ENCODE peak calls at places on chromosomes 4 and X, in five cellular contexts. R is endothelial cell, J is bronchial epithelial cell, P is GM12865, E is upper lobe of right lung. D is an unnamed sample.

GRCh38 chrX:63560601-63561218 is 209.6 kb upstream of the SPIN4 start:
- DNase-seq in R (peak), J (peak), P (peak), E (peak), D (peak)

GRCh38 chr4:22515888-22516541 is at the start of gene ADGRA3:
- DNase-seq in P (peak), J (no peak), R (peak), E (peak), D (no peak)

GRCh38 chr4:114087596-114088230 is 108.3 kb upstream of the ARSJ start:
- DNase-seq in P (no peak), R (no peak), J (no peak), E (no peak), D (no peak)

GRCh38 chr4:150329338-150329737 is 251.1 kb downstream of the DCLK2 start:
- DNase-seq in P (no peak), J (no peak), R (no peak), E (no peak), D (no peak)

GRCh38 chrX:121000589-121000988 is 15.0 kb upstream of the CT47A1 start:
- DNase-seq in J (peak), E (no peak), P (peak), R (no peak), D (no peak)

GRCh38 chr4:179989975-179990374 is 2253.2 kb upstream of the TENM3 start:
- DNase-seq in E (no peak), J (no peak), P (peak), R (no peak), D (no peak)

GRCh38 chr4:151606061-151606460 is 154.7 kb downstream of the GATB start:
- DNase-seq in R (no peak), P (no peak), E (no peak), J (no peak), D (no peak)

GRCh38 chr4:8502836-8503585 is 62.4 kb downstream of the TRMT44 start:
- DNase-seq in P (no peak), R (no peak), E (no peak), J (no peak), D (no peak)

GRCh38 chr4:94528792-94529451 is 77.2 kb downstream of the PDLIM5 start:
- DNase-seq in P (no peak), E (no peak), R (no peak), J (no peak), D (no peak)

GRCh38 chr4:52552778-52553177 is 106.3 kb downstream of the USP46 start:
- DNase-seq in E (no peak), P (no peak), R (no peak), J (peak), D (no peak)

GRCh38 chr4:138034871-138035270 is 207.3 kb downstream of the SLC7A11 start:
- DNase-seq in J (peak), R (no peak), P (no peak), E (no peak), D (no peak)

GRCh38 chrX:129678881-129679195 is 24.1 kb upstream of the APLN start:
- DNase-seq in E (no peak), P (no peak), J (no peak), R (no peak), D (no peak)

GRCh38 chrX:1207496-1208025 is 4.9 kb downstream of the CRLF2 start:
- DNase-seq in P (peak), E (no peak), R (no peak), J (no peak), D (no peak)

GRCh38 chrX:114964374-114964773 is 53.0 kb downstream of the IL13RA2 start:
- DNase-seq in P (no peak), R (no peak), J (no peak), E (no peak), D (no peak)

GRCh38 chrX:69189972-69190371 is 24.7 kb upstream of the PJA1 start:
- DNase-seq in J (no peak), R (no peak), E (no peak), P (no peak), D (no peak)

GRCh38 chrX:49273181-49273727 is 3.7 kb downstream of the PPP1R3F start:
- DNase-seq in P (no peak), R (no peak), J (no peak), E (no peak), D (no peak)

GRCh38 chr4:141900841-141901240 is 264.5 kb downstream of the IL15 start:
- DNase-seq in E (no peak), P (no peak), J (no peak), R (no peak), D (no peak)

GRCh38 chr4:77430847-77431246 is 174.8 kb upstream of the CXCL13 start:
- DNase-seq in E (no peak), R (no peak), P (no peak), J (no peak), D (no peak)

GRCh38 chr4:77434299-77435092 is 171.1 kb upstream of the CXCL13 start:
- DNase-seq in J (no peak), R (no peak), E (no peak), P (no peak), D (no peak)

GRCh38 chr4:77433102-77433733 is 172.4 kb upstream of the CXCL13 start:
- DNase-seq in P (peak), E (no peak), R (peak), J (peak), D (no peak)

GRCh38 chr4:77437079-77437478 is 168.5 kb upstream of the CXCL13 start:
- DNase-seq in R (no peak), P (no peak), J (no peak), E (no peak), D (no peak)

GRCh38 chr4:77432702-77433101 is 172.9 kb upstream of the CXCL13 start:
- DNase-seq in J (peak), E (no peak), P (peak), R (no peak), D (no peak)
- TF ChIP-seq CTCF in J (no peak), E (peak), P (peak), R (no peak), D (no peak)

GRCh38 chr4:27000820-27001219 is 140.2 kb downstream of the STIM2 start:
- DNase-seq in E (no peak), J (peak), P (peak), R (no peak), D (no peak)
- TF ChIP-seq CTCF in E (peak), J (peak), P (peak), R (no peak), D (no peak)

DNA sequence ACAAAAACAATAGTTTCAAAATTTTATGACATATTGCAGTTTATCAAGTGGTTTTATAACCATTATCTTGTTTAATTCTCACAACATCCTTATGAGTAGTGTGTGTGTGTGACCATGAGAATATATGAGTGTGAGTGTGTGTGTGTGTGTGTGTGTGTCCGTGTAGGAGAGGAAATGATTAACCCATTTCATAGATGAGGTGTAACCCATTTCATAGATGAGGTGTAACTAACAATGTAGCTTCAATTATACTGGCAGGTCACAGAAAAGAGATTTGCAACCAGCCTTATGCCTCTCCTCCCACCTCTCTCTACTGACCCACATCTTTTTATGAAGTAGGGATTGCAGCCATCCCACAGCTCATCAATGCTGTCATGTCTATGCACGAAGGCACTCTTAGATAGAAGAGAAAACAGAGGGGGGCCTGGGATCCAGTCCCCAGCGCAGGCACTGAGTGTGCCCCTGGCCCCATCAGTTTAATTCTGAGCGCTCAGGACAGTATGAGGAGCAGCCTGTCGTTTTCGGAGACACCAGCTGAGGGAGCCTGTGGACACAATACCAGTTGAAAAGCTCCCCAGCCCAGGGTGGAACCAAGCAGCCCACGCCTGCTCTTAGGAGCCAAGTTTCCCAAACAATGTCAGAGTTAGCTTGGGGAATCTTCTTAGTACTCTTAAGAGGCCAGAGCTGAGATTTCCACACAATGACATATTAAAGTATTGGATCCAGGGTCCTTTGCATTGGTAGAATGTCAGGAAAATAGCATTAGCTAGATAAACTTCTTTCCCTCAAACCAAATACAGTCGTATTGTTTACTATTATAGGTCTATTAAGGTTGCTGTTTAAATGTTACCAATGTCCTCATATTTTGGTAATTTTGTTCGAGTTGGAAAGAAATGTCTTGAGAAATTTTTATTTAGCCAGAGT is 88.6 kb downstream of the PALLD start:
- DNase-seq in R (peak), P (peak), E (peak), J (peak), D (no peak)
- TF ChIP-seq CTCF in R (peak), P (peak), E (peak), J (peak), D (peak)

GRCh38 chrX:70422886-70423336 is at the start of gene GDPD2:
- DNase-seq in J (peak), P (no peak), E (no peak), R (peak), D (no peak)
- TF ChIP-seq CTCF in J (peak), P (no peak), E (no peak), R (no peak), D (no peak)

DNA sequence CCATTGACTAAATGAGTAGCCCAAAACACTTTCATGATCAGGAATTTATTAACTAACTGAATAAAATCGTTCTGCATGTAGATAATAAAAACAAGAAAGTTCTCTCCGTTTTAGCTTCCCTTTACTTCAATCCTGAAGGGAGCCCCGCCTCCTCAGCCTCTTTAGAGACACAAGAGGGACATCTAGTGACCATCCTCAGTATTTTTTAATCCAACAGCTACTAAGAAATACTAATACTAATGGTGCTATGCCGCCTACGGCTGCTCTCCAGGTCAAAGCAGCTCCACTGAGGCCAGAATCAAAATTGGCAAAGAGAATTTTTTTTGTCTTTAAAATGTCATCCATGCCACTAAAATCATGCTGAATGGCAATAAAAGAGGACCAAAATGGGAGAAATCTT is 3.2 kb upstream of the PCDH19 start:
- DNase-seq in P (peak), E (no peak), J (peak), R (no peak), D (no peak)
- TF ChIP-seq CTCF in P (peak), E (peak), J (peak), R (no peak), D (peak)

GRCh38 chr4:89290727-89291126 is 16.9 kb downstream of the GPRIN3 start:
- DNase-seq in E (no peak), R (no peak), P (no peak), J (no peak), D (no peak)
- TF ChIP-seq CTCF in E (no peak), R (no peak), P (no peak), J (no peak), D (no peak)

GRCh38 chrX:39484669-39485068 is 613.1 kb downstream of the BCOR start:
- DNase-seq in P (no peak), R (no peak), E (no peak), J (no peak), D (no peak)
- TF ChIP-seq CTCF in P (no peak), R (no peak), E (no peak), J (no peak), D (no peak)

DNA sequence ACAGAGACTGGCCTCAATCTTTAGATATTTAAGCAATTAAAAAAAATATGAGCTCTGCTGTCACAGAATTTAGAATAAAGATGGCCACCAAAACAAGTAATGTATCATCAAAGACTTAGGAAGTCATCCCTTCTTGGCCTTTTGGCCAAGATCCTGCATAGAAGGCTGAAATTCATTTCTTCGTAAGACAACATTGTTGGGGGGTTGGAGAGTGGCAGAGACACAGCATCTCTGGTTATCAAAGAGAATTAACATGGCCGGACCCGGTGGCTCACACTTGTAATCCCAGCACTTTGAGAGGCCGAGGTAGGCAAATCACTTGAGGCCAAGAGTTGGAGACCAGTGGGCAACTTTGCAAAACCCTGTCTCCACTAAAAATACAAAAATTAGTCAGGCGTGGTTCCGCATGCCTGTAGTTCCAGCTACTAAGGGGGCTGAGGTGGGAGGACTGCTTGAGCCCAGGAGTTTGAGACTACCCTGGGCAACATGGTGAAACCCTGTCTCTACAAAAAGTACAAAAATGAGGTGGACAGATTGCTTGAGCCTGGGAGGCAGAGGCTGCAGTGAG is 4.0 kb downstream of the PPM1K start:
- DNase-seq in E (no peak), J (no peak), R (no peak), P (peak), D (no peak)
- TF ChIP-seq CTCF in E (no peak), J (no peak), R (no peak), P (no peak), D (no peak)

DNA sequence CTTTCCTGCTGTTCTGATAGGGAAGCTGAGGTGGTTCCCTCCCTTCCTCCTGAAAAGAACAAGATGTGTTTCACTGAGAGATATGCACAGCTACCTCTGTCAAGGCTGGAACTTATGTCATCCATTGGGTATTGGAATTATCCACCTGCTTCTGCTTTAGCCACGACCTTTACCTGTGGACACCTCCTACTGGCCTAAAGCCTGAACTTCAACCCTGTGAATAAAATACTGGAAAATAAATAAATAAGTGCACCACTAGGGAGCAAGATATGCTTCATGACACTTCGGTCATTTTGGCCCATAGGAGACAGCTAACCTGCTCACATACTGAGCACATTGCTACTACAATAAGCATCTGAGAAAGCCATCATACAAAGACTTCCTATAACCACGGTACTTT is 419.9 kb upstream of the NWD2 start:
- DNase-seq in R (no peak), J (peak), P (peak), E (no peak), D (no peak)
- TF ChIP-seq CTCF in R (peak), J (no peak), P (peak), E (no peak), D (no peak)

DNA sequence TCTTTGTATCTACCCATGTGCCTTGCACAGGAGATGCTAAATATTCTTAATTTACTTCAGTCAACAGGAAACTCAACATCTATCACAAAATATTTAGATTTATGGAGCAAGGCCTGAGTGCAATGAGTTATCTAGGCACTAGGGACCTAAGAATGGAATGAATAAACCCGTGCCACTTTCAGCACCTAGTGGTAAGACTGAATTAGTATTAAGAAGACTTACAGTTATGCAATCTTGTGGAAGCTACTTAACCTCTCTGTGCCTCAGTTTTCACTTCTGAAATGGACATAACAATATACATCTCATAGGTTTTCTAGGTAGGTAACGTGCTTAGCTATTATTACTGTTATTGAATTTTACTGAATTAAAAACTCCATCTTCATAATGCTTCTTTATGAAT is 144.6 kb upstream of the MAP3K15 start:
- DNase-seq in R (no peak), E (no peak), J (no peak), P (no peak), D (no peak)
- TF ChIP-seq CTCF in R (no peak), E (no peak), J (no peak), P (no peak), D (no peak)